ENCODE peak calls at places on chromosomes 5 and 9, in seven cellular contexts. One of them, this sample, is unnamed.

GRCh38 chr9:18610956-18611355 is 137.0 kb downstream of the ADAMTSL1 start:
- DNase-seq in dorsolateral prefrontal cortex: no peak
- DNase-seq in K562: no peak
- DNase-seq in psoas muscle: no peak
- DNase-seq in CD8-positive, alpha-beta memory T cell: no peak
- DNase-seq in AG04450: no peak
- DNase-seq in adrenal gland: no peak
- DNase-seq in this sample: no peak

GRCh38 chr5:173615884-173616576 is 420 bp downstream of the BOD1 start:
- DNase-seq in psoas muscle: peak; percentile 81
- DNase-seq in CD8-positive, alpha-beta memory T cell: peak; percentile 52
- DNase-seq in AG04450: peak; percentile 54
- DNase-seq in K562: peak; percentile 65
- DNase-seq in adrenal gland: peak; percentile 73
- DNase-seq in dorsolateral prefrontal cortex: peak; percentile 67
- DNase-seq in this sample: peak; percentile 73

GRCh38 chr5:6427689-6428088 is 21.0 kb upstream of the UBE2QL1 start:
- DNase-seq in K562: no peak
- DNase-seq in CD8-positive, alpha-beta memory T cell: no peak
- DNase-seq in adrenal gland: no peak
- DNase-seq in psoas muscle: no peak
- DNase-seq in dorsolateral prefrontal cortex: no peak
- DNase-seq in AG04450: no peak
- DNase-seq in this sample: no peak

GRCh38 chr5:179295778-179296149 is 49.5 kb downstream of the ADAMTS2 start:
- DNase-seq in adrenal gland: no peak
- DNase-seq in AG04450: no peak
- DNase-seq in CD8-positive, alpha-beta memory T cell: no peak
- DNase-seq in psoas muscle: no peak
- DNase-seq in dorsolateral prefrontal cortex: peak; percentile 37
- DNase-seq in K562: no peak
- DNase-seq in this sample: no peak

GRCh38 chr9:81461196-81461595 is 228.2 kb downstream of the TLE1 start:
- DNase-seq in K562: no peak
- DNase-seq in psoas muscle: no peak
- DNase-seq in dorsolateral prefrontal cortex: no peak
- DNase-seq in AG04450: no peak
- DNase-seq in adrenal gland: no peak
- DNase-seq in CD8-positive, alpha-beta memory T cell: no peak
- DNase-seq in this sample: no peak

GRCh38 chr9:88174324-88174723 is 36.0 kb upstream of the SPATA31C2 start:
- DNase-seq in K562: no peak
- DNase-seq in AG04450: no peak
- DNase-seq in dorsolateral prefrontal cortex: no peak
- DNase-seq in adrenal gland: no peak
- DNase-seq in CD8-positive, alpha-beta memory T cell: no peak
- DNase-seq in psoas muscle: no peak
- DNase-seq in this sample: no peak

GRCh38 chr5:67190443-67190842 is 6.2 kb downstream of the CD180 start:
- DNase-seq in AG04450: no peak
- DNase-seq in dorsolateral prefrontal cortex: no peak
- DNase-seq in adrenal gland: no peak
- DNase-seq in K562: no peak
- DNase-seq in CD8-positive, alpha-beta memory T cell: no peak
- DNase-seq in psoas muscle: no peak
- DNase-seq in this sample: no peak

GRCh38 chr5:34957857-34958690 is 28.7 kb downstream of the DNAJC21 start:
- DNase-seq in K562: peak; percentile 44
- DNase-seq in psoas muscle: no peak
- DNase-seq in CD8-positive, alpha-beta memory T cell: no peak
- DNase-seq in dorsolateral prefrontal cortex: no peak
- DNase-seq in adrenal gland: peak; percentile 27
- DNase-seq in AG04450: no peak
- DNase-seq in this sample: peak; percentile 28

GRCh38 chr5:151128817-151129216 is 28.8 kb downstream of the ANXA6 start:
- DNase-seq in AG04450: no peak
- DNase-seq in K562: no peak
- DNase-seq in adrenal gland: no peak
- DNase-seq in CD8-positive, alpha-beta memory T cell: no peak
- DNase-seq in psoas muscle: no peak
- DNase-seq in dorsolateral prefrontal cortex: no peak
- DNase-seq in this sample: no peak

GRCh38 chr5:14174235-14174636 is 31.1 kb downstream of the TRIO start:
- DNase-seq in CD8-positive, alpha-beta memory T cell: no peak
- DNase-seq in K562: no peak
- DNase-seq in dorsolateral prefrontal cortex: no peak
- DNase-seq in adrenal gland: no peak
- DNase-seq in psoas muscle: no peak
- DNase-seq in AG04450: no peak
- DNase-seq in this sample: no peak

GRCh38 chr5:128674837-128675446 is 136.9 kb upstream of the FBN2 start:
- DNase-seq in AG04450: peak; percentile 24
- DNase-seq in psoas muscle: no peak
- DNase-seq in CD8-positive, alpha-beta memory T cell: no peak
- DNase-seq in K562: peak; percentile 48
- DNase-seq in adrenal gland: peak; percentile 51
- DNase-seq in dorsolateral prefrontal cortex: no peak
- DNase-seq in this sample: peak; percentile 53

GRCh38 chr9:26483991-26484390 is 408.6 kb downstream of the CAAP1 start:
- DNase-seq in dorsolateral prefrontal cortex: no peak
- DNase-seq in AG04450: no peak
- DNase-seq in psoas muscle: peak; percentile 19
- DNase-seq in adrenal gland: no peak
- DNase-seq in K562: no peak
- DNase-seq in CD8-positive, alpha-beta memory T cell: no peak
- DNase-seq in this sample: no peak

GRCh38 chr5:3400659-3401058 is 195.0 kb upstream of the IRX1 start:
- DNase-seq in CD8-positive, alpha-beta memory T cell: no peak
- DNase-seq in psoas muscle: no peak
- DNase-seq in adrenal gland: no peak
- DNase-seq in dorsolateral prefrontal cortex: no peak
- DNase-seq in AG04450: no peak
- DNase-seq in K562: no peak
- DNase-seq in this sample: no peak

GRCh38 chr9:136526625-136527066 is 19.2 kb downstream of the NOTCH1 start:
- DNase-seq in CD8-positive, alpha-beta memory T cell: no peak
- DNase-seq in AG04450: no peak
- DNase-seq in K562: no peak
- DNase-seq in psoas muscle: no peak
- DNase-seq in dorsolateral prefrontal cortex: peak; percentile 90
- DNase-seq in adrenal gland: no peak
- DNase-seq in this sample: peak; percentile 88

GRCh38 chr9:108972626-108973209 is 38.5 kb downstream of the ABITRAM start:
- DNase-seq in psoas muscle: no peak
- DNase-seq in CD8-positive, alpha-beta memory T cell: no peak
- DNase-seq in dorsolateral prefrontal cortex: no peak
- DNase-seq in adrenal gland: no peak
- DNase-seq in K562: no peak
- DNase-seq in AG04450: peak; percentile 4
- DNase-seq in this sample: no peak

GRCh38 chr9:107545036-107545435 is 55.5 kb upstream of the KLF4 start:
- DNase-seq in CD8-positive, alpha-beta memory T cell: no peak
- DNase-seq in AG04450: no peak
- DNase-seq in K562: no peak
- DNase-seq in adrenal gland: no peak
- DNase-seq in dorsolateral prefrontal cortex: no peak
- DNase-seq in psoas muscle: no peak
- DNase-seq in this sample: no peak
- H3K4me3 ChIP-seq in CD8-positive, alpha-beta memory T cell: no peak overlapping the region
- H3K4me3 ChIP-seq in AG04450: no peak overlapping the region
- H3K4me3 ChIP-seq in K562: no peak overlapping the region
- H3K4me3 ChIP-seq in adrenal gland: no peak overlapping the region
- H3K4me3 ChIP-seq in dorsolateral prefrontal cortex: no peak overlapping the region
- H3K4me3 ChIP-seq in psoas muscle: no peak overlapping the region
- H3K4me3 ChIP-seq in this sample: no peak overlapping the region

DNA sequence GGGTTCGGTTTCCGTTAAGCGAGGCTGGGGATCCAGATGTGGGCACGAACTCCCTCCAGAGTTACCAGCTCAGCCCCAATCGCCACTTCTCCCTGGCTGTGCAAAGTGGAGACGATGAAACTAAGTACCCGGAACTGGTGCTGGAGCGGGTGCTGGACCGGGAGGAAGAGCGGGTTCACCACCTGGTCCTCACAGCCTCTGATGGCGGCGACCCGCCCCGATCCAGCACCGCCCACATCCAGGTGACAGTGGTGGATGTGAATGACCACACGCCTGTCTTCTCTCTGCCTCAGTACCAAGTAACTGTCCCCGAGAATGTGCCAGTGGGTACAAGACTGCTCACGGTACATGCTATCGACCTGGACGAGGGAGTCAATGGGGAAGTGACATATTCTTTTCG is 803 bp downstream of the PCDHGA7 start:
- DNase-seq in CD8-positive, alpha-beta memory T cell: no peak
- DNase-seq in dorsolateral prefrontal cortex: no peak
- DNase-seq in AG04450: no peak
- DNase-seq in K562: peak; percentile 14
- DNase-seq in psoas muscle: no peak
- DNase-seq in adrenal gland: no peak
- DNase-seq in this sample: no peak
- H3K4me3 ChIP-seq in CD8-positive, alpha-beta memory T cell: no peak overlapping the region
- H3K4me3 ChIP-seq in dorsolateral prefrontal cortex: no peak overlapping the region
- H3K4me3 ChIP-seq in AG04450: peak overlapping the region; percentile 58
- H3K4me3 ChIP-seq in K562: no peak overlapping the region
- H3K4me3 ChIP-seq in psoas muscle: peak overlapping the region; percentile 58
- H3K4me3 ChIP-seq in adrenal gland: no peak overlapping the region
- H3K4me3 ChIP-seq in this sample: no peak overlapping the region

GRCh38 chr5:141002667-141002965 is 36.3 kb downstream of the PCDHAC2 start:
- DNase-seq in adrenal gland: no peak
- DNase-seq in psoas muscle: no peak
- DNase-seq in dorsolateral prefrontal cortex: no peak
- DNase-seq in CD8-positive, alpha-beta memory T cell: no peak
- DNase-seq in K562: no peak
- DNase-seq in AG04450: no peak
- DNase-seq in this sample: no peak

GRCh38 chr5:141003791-141004601 is 37.7 kb downstream of the PCDHAC2 start:
- DNase-seq in AG04450: no peak
- DNase-seq in psoas muscle: no peak
- DNase-seq in adrenal gland: no peak
- DNase-seq in dorsolateral prefrontal cortex: no peak
- DNase-seq in CD8-positive, alpha-beta memory T cell: no peak
- DNase-seq in K562: no peak
- DNase-seq in this sample: no peak

GRCh38 chr5:141001466-141001853 is 35.2 kb downstream of the PCDHAC2 start:
- DNase-seq in CD8-positive, alpha-beta memory T cell: no peak
- DNase-seq in adrenal gland: no peak
- DNase-seq in AG04450: no peak
- DNase-seq in dorsolateral prefrontal cortex: no peak
- DNase-seq in K562: no peak
- DNase-seq in psoas muscle: no peak
- DNase-seq in this sample: no peak

GRCh38 chr5:141003026-141003425 is 36.8 kb downstream of the PCDHAC2 start:
- DNase-seq in dorsolateral prefrontal cortex: no peak
- DNase-seq in AG04450: no peak
- DNase-seq in psoas muscle: no peak
- DNase-seq in K562: no peak
- DNase-seq in CD8-positive, alpha-beta memory T cell: no peak
- DNase-seq in adrenal gland: no peak
- DNase-seq in this sample: no peak

DNA sequence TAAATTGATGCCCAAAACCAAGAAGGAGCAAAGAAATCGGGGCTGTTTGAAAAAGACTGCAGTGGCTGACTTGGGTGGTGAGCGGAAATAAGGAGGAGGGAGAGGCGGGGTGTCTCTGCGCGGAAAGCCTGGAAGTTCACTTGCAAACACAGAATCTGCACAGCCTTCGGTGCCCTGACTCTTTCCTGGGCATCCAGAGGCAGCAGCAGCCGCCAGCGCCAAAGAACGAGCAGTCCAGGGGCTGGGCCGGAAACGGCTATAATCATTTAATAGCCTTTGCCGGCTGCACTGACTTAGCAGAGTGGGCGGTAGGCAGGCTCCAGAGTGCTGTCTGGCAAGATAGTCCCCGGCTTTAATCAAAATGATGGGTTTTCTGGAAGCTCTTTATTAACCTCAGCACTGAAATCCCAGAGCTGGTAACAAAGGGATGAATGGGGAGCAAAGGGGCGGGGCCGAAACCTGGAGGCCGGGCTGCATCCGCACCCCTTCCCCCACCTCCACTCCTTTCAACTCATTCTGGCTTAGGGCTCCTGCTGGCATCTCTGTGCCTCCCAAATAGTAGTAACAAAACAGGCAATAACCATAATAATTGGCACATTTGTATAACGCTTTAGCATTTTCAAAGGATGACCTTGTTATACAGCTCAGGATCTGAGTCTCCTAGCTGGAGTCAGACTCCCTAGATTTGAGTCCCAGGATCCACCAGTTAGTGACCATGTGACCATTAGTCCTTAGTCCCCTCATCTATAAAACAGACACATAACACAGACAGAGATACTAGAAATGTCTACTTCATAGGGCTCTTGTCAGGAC is 35.8 kb downstream of the PCDHAC2 start:
- DNase-seq in CD8-positive, alpha-beta memory T cell: no peak
- DNase-seq in adrenal gland: peak; percentile 12
- DNase-seq in AG04450: no peak
- DNase-seq in dorsolateral prefrontal cortex: no peak
- DNase-seq in psoas muscle: no peak
- DNase-seq in K562: no peak
- DNase-seq in this sample: peak; percentile 16
- H3K4me3 ChIP-seq in CD8-positive, alpha-beta memory T cell: no peak overlapping the region
- H3K4me3 ChIP-seq in adrenal gland: peak overlapping the region; percentile 2
- H3K4me3 ChIP-seq in AG04450: no peak overlapping the region
- H3K4me3 ChIP-seq in dorsolateral prefrontal cortex: peak overlapping the region; percentile 45
- H3K4me3 ChIP-seq in psoas muscle: no peak overlapping the region
- H3K4me3 ChIP-seq in K562: no peak overlapping the region
- H3K4me3 ChIP-seq in this sample: peak overlapping the region; percentile 7

DNA sequence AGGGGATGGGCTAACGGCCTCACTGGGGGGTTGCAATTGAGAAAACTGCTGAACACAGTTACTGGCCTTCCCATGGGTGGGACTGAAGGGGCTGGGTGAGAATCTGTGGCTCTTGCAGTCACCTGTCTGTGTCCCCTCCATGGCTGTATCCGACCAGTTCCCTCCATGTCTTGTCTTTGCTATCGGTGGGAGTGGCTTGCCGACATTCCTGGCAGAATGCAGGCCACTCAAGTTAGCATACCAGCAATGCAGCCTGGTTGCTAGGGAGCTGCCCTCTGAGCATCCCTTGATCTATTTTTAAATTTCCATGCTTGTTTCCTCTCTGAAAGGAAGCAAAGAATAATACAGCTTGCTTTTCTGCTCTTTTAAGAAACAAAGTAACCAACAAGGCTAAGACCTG is 1509.7 kb upstream of the WWC1 start:
- DNase-seq in CD8-positive, alpha-beta memory T cell: no peak
- DNase-seq in psoas muscle: no peak
- DNase-seq in dorsolateral prefrontal cortex: no peak
- DNase-seq in K562: no peak
- DNase-seq in adrenal gland: no peak
- DNase-seq in AG04450: no peak
- DNase-seq in this sample: no peak
- H3K4me3 ChIP-seq in CD8-positive, alpha-beta memory T cell: no peak overlapping the region
- H3K4me3 ChIP-seq in psoas muscle: no peak overlapping the region
- H3K4me3 ChIP-seq in dorsolateral prefrontal cortex: no peak overlapping the region
- H3K4me3 ChIP-seq in K562: no peak overlapping the region
- H3K4me3 ChIP-seq in adrenal gland: no peak overlapping the region
- H3K4me3 ChIP-seq in AG04450: no peak overlapping the region
- H3K4me3 ChIP-seq in this sample: no peak overlapping the region

This sample was measured in colonic mucosa.